ENCODE peak calls at places on chromosome 17, in six cellular contexts. F is coronary artery; Y is left lung; D is activated CD8-positive, alpha-beta T cell treated with anti-CD3 and anti-CD28 coated beads, Interleukin-2, amount 10 ng/mL, durations not matched to agents 7 days and 5 days; L is stimulated activated CD4-positive, alpha-beta T cell treated with anti-CD3 and anti-CD28 coated beads, TNF-alpha, amount 100 ng/mL, for 24 hours; B is EH. P is an unnamed sample.

GRCh38 chr17:17989081-17989480 is 16.4 kb downstream of the DRC3 start:
- DNase-seq in F (no peak), Y (no peak), D (no peak), L (no peak), B (no peak), P (no peak)

GRCh38 chr17:42181851-42182207 is 887 bp upstream of the KCNH4 start:
- DNase-seq in F (no peak), Y (no peak), D (no peak), L (no peak), B (no peak), P (no peak)

GRCh38 chr17:12288007-12288406 is 267.3 kb downstream of the MAP2K4 start:
- DNase-seq in F (no peak), Y (no peak), D (no peak), L (no peak), B (no peak), P (no peak)

GRCh38 chr17:17959520-17960361 is 12.5 kb downstream of the TOM1L2 start:
- DNase-seq in F (no peak), Y (no peak), D (peak), L (no peak), B (peak), P (peak)

GRCh38 chr17:71482625-71483024 is 638.2 kb upstream of the SOX9 start:
- DNase-seq in F (no peak), Y (no peak), D (no peak), L (no peak), B (no peak), P (no peak)

GRCh38 chr17:17147821-17148220 is 58.3 kb downstream of the PLD6 start:
- DNase-seq in F (no peak), Y (peak), D (no peak), L (no peak), B (peak), P (no peak)

GRCh38 chr17:17269926-17270773 is 10.9 kb downstream of the COPS3 start:
- DNase-seq in F (no peak), Y (no peak), D (peak), L (no peak), B (peak), P (no peak)

GRCh38 chr17:1050996-1051925 is 54.3 kb downstream of the TIMM22 start:
- DNase-seq in F (no peak), Y (peak), D (no peak), L (no peak), B (no peak), P (no peak)

GRCh38 chr17:19004601-19005441 is at the start of gene FAM83G:
- DNase-seq in F (peak), Y (peak), D (peak), L (peak), B (peak), P (peak)

GRCh38 chr17:67601897-67602296 is 115.8 kb upstream of the NOL11 start:
- DNase-seq in F (no peak), Y (no peak), D (no peak), L (no peak), B (no peak), P (no peak)

GRCh38 chr17:69122065-69122464 is 19.6 kb downstream of the ABCA6 start:
- DNase-seq in F (no peak), Y (no peak), D (no peak), L (no peak), B (no peak), P (no peak)

P was measured in adipocyte.